ENCODE peak calls at places on chromosomes 12 and 14, in four cellular contexts. A is HCT116, T is left ventricle myocardium inferior, U is fibroblast of mammary gland. D is an unnamed sample.

GRCh38 chr12:51635371-51635770 is 44.3 kb downstream of the SCN8A start:
- DNase-seq in A (no peak), U (peak), T (no peak), D (no peak)

GRCh38 chr12:75816892-75817291 is 214.7 kb downstream of the PHLDA1 start:
- DNase-seq in T (no peak), A (peak), U (peak), D (peak)

GRCh38 chr14:87815121-87815520 is 177.9 kb downstream of the GALC start:
- DNase-seq in A (no peak), T (no peak), U (no peak), D (no peak)

GRCh38 chr14:88584451-88584850 is 21.6 kb downstream of the ZC3H14 start:
- DNase-seq in A (no peak), U (no peak), T (no peak), D (no peak)

GRCh38 chr14:53564870-53565269 is 391.8 kb downstream of the BMP4 start:
- DNase-seq in A (no peak), U (no peak), T (no peak), D (no peak)

GRCh38 chr14:47821134-47821533 is 145.7 kb upstream of the MDGA2 start:
- DNase-seq in T (no peak), A (no peak), U (no peak), D (no peak)

GRCh38 chr12:13764748-13765147 is 216.7 kb downstream of the GRIN2B start:
- DNase-seq in U (no peak), A (no peak), T (no peak), D (no peak)

GRCh38 chr12:113248842-113249435 is 27.7 kb downstream of the TPCN1 start:
- DNase-seq in U (no peak), A (no peak), T (no peak), D (no peak)

GRCh38 chr12:51977320-51977753 is 25.8 kb downstream of the ACVR1B start:
- DNase-seq in A (no peak), T (no peak), U (peak), D (no peak)

GRCh38 chr12:113252494-113252893 is 31.2 kb downstream of the TPCN1 start:
- DNase-seq in A (no peak), T (peak), U (no peak), D (no peak)

GRCh38 chr12:65948320-65949008 is 124.2 kb downstream of the HMGA2 start:
- DNase-seq in U (peak), T (peak), A (peak), D (peak)

GRCh38 chr12:24505366-24506025 is 443.4 kb downstream of the BCAT1 start:
- DNase-seq in T (no peak), U (no peak), A (no peak), D (no peak)

GRCh38 chr12:71671816-71672215 is 7.7 kb downstream of the THAP2 start:
- DNase-seq in T (no peak), U (no peak), A (no peak), D (no peak)

GRCh38 chr12:122975790-122976647 is 975 bp downstream of the OGFOD2 start:
- DNase-seq in U (no peak), T (no peak), A (no peak), D (no peak)

GRCh38 chr12:113136990-113137511 is 1.5 kb upstream of the RASAL1 start:
- DNase-seq in A (no peak), U (no peak), T (no peak), D (no peak)

GRCh38 chr14:95286649-95287048 is 33.1 kb downstream of the CLMN start:
- DNase-seq in T (no peak), U (no peak), A (no peak), D (no peak)

GRCh38 chr12:4958697-4959375 is 49.1 kb downstream of the KCNA1 start:
- DNase-seq in T (no peak), A (no peak), U (peak), D (no peak)

GRCh38 chr12:124739953-124740561 is 123.6 kb downstream of the SCARB1 start:
- DNase-seq in U (no peak), T (no peak), A (no peak), D (no peak)

GRCh38 chr12:47822386-47822785 is 2.7 kb upstream of the HDAC7 start:
- DNase-seq in A (no peak), U (no peak), T (no peak), D (no peak)

GRCh38 chr14:100955201-100955600 is 51.7 kb upstream of the RTL1 start:
- DNase-seq in T (no peak), A (no peak), U (peak), D (no peak)

GRCh38 chr12:6943719-6944380 is at the start of the genes C12orf57 and RNU7-1:
- DNase-seq in T (peak), U (peak), A (peak), D (peak)

GRCh38 chr14:22096511-22096890 is 422.9 kb upstream of the OR4E1 start:
- DNase-seq in U (no peak), A (no peak), T (no peak), D (no peak)

GRCh38 chr12:19439059-19440018 is at the start of gene AEBP2:
- DNase-seq in T (peak), U (peak), A (peak), D (peak)

GRCh38 chr12:2286051-2286450 is 233.3 kb downstream of the CACNA1C start:
- DNase-seq in U (no peak), T (no peak), A (no peak), D (no peak)

GRCh38 chr14:67464377-67464776 is 24.1 kb downstream of the TMEM229B start:
- DNase-seq in T (no peak), U (no peak), A (no peak), D (no peak)

GRCh38 chr12:114655934-114656697 is 27.9 kb downstream of the TBX3 start:
- DNase-seq in U (peak), A (peak), T (no peak), D (no peak)

GRCh38 chr14:75443203-75443969 is 15.6 kb downstream of the JDP2 start:
- DNase-seq in U (peak), T (no peak), A (no peak), D (no peak)

GRCh38 chr14:92540472-92541048 is 27.0 kb downstream of the RIN3 start:
- DNase-seq in U (peak), A (peak), T (peak), D (peak)

GRCh38 chr14:73764881-73765280 is 50.7 kb upstream of the PNMA1 start:
- DNase-seq in A (no peak), U (peak), T (peak), D (no peak)

GRCh38 chr12:52320784-52321400 is at the start of gene KRT83:
- DNase-seq in T (no peak), A (no peak), U (no peak), D (no peak)

GRCh38 chr12:96500686-96501085 is 11.3 kb downstream of the CFAP54 start:
- DNase-seq in A (no peak), U (peak), T (no peak), D (no peak)

GRCh38 chr14:70755655-70756054 is 53.7 kb downstream of the MAP3K9 start:
- DNase-seq in A (no peak), T (no peak), U (no peak), D (no peak)

GRCh38 chr14:96162741-96163140 is 41.9 kb upstream of the BDKRB2 start:
- DNase-seq in U (peak), T (no peak), A (no peak), D (no peak)

GRCh38 chr12:2687058-2687457 is 107.7 kb upstream of the FKBP4 start:
- DNase-seq in A (no peak), U (no peak), T (no peak), D (no peak)

GRCh38 chr14:96676161-96676560 is 121.0 kb upstream of the VRK1 start:
- DNase-seq in T (no peak), U (peak), A (no peak), D (peak)

GRCh38 chr14:64114166-64114565 is 180.0 kb downstream of the ESR2 start:
- DNase-seq in A (no peak), U (no peak), T (no peak), D (no peak)

GRCh38 chr12:90653051-90653450 is 301.9 kb downstream of the CCER1 start:
- DNase-seq in U (peak), A (no peak), T (no peak), D (no peak)

GRCh38 chr12:40726366-40726765 is 34.1 kb downstream of the CNTN1 start:
- DNase-seq in T (no peak), A (no peak), U (no peak), D (no peak)
- TF ChIP-seq CTCF in T (no peak), A (no peak), U (no peak), D (no peak)

GRCh38 chr14:103250181-103250580 is 83.9 kb upstream of the EIF5 start:
- DNase-seq in U (no peak), A (no peak), T (no peak), D (no peak)
- TF ChIP-seq CTCF in U (no peak), A (no peak), T (no peak), D (no peak)

GRCh38 chr12:129886541-129886940 is 17.3 kb downstream of the TMEM132D start:
- DNase-seq in T (no peak), A (no peak), U (no peak), D (no peak)
- TF ChIP-seq CTCF in T (no peak), A (no peak), U (no peak), D (no peak)

DNA sequence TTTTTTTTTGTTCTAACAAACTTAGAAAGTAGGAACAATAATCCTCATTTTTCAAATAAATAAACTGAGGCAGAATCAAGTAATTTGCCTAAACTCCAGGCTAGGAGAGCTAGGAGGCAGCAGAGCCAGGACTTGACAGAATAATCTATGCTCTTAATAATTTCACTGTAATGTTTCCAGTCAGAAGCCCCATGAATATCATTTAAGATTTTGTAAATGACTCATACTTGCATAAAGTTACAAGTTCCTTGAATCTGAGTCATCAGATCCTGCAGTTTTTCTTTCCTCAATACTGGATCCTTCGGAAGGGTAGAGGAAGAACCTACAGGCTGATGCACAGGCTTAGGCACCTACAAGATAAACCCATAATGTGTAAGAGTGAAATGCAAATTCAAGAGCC is 29.0 kb downstream of the CAPRIN2 start:
- DNase-seq in A (peak), T (no peak), U (peak), D (peak)
- TF ChIP-seq CTCF in A (no peak), T (no peak), U (no peak), D (no peak)

GRCh38 chr14:82070040-82070439 is 536.4 kb upstream of the SEL1L start:
- DNase-seq in U (no peak), T (no peak), A (no peak), D (no peak)
- TF ChIP-seq CTCF in U (no peak), T (no peak), A (no peak), D (no peak)

D was measured in kidney epithelial cell.